ENCODE peak calls at places on chromosomes 1 and 21, in ten cellular contexts. One of them, this sample, is unnamed.

GRCh38 chr1:163747855-163748254 is 426.1 kb downstream of the NUF2 start:
- DNase-seq in tibial artery: no peak
- DNase-seq in psoas muscle: no peak
- DNase-seq in fibroblast of lung: no peak
- DNase-seq in gastrocnemius medialis: no peak
- DNase-seq in aorta: no peak
- DNase-seq in CD8-positive, alpha-beta T cell: no peak
- DNase-seq in PC-3: no peak
- DNase-seq in hepatocyte: no peak
- DNase-seq in esophagus squamous epithelium: no peak
- DNase-seq in this sample: no peak

GRCh38 chr1:53069265-53069662 is 7.3 kb downstream of the PODN start:
- DNase-seq in esophagus squamous epithelium: no peak
- DNase-seq in aorta: no peak
- DNase-seq in PC-3: no peak
- DNase-seq in fibroblast of lung: no peak
- DNase-seq in gastrocnemius medialis: no peak
- DNase-seq in hepatocyte: no peak
- DNase-seq in tibial artery: no peak
- DNase-seq in CD8-positive, alpha-beta T cell: no peak
- DNase-seq in psoas muscle: no peak
- DNase-seq in this sample: no peak

GRCh38 chr1:53348491-53349368 is 20.9 kb upstream of the LRP8 start:
- DNase-seq in PC-3: no peak
- DNase-seq in CD8-positive, alpha-beta T cell: no peak
- DNase-seq in hepatocyte: no peak
- DNase-seq in fibroblast of lung: no peak
- DNase-seq in tibial artery: peak; percentile 46
- DNase-seq in psoas muscle: no peak
- DNase-seq in gastrocnemius medialis: no peak
- DNase-seq in aorta: peak; percentile 17
- DNase-seq in esophagus squamous epithelium: no peak
- DNase-seq in this sample: no peak

GRCh38 chr1:223210786-223211115 is 67.7 kb upstream of the TLR5 start:
- DNase-seq in CD8-positive, alpha-beta T cell: no peak
- DNase-seq in aorta: no peak
- DNase-seq in gastrocnemius medialis: no peak
- DNase-seq in fibroblast of lung: peak; percentile 49
- DNase-seq in hepatocyte: no peak
- DNase-seq in esophagus squamous epithelium: no peak
- DNase-seq in PC-3: no peak
- DNase-seq in psoas muscle: no peak
- DNase-seq in tibial artery: no peak
- DNase-seq in this sample: no peak

GRCh38 chr1:89547563-89548485 is 23.2 kb downstream of the LRRC8B start:
- DNase-seq in esophagus squamous epithelium: no peak
- DNase-seq in aorta: no peak
- DNase-seq in PC-3: peak; percentile 91
- DNase-seq in psoas muscle: peak; percentile 63
- DNase-seq in gastrocnemius medialis: peak; percentile 15
- DNase-seq in fibroblast of lung: peak; percentile 80
- DNase-seq in hepatocyte: no peak
- DNase-seq in tibial artery: peak; percentile 66
- DNase-seq in CD8-positive, alpha-beta T cell: no peak
- DNase-seq in this sample: no peak

GRCh38 chr21:41427556-41427955 is 1.5 kb downstream of the MX1 start:
- DNase-seq in gastrocnemius medialis: no peak
- DNase-seq in hepatocyte: no peak
- DNase-seq in aorta: no peak
- DNase-seq in CD8-positive, alpha-beta T cell: no peak
- DNase-seq in esophagus squamous epithelium: no peak
- DNase-seq in PC-3: no peak
- DNase-seq in tibial artery: peak; percentile 25
- DNase-seq in psoas muscle: no peak
- DNase-seq in fibroblast of lung: no peak
- DNase-seq in this sample: no peak

GRCh38 chr1:41361495-41362356 is 492 bp downstream of the FOXO6 start:
- DNase-seq in CD8-positive, alpha-beta T cell: no peak
- DNase-seq in gastrocnemius medialis: no peak
- DNase-seq in esophagus squamous epithelium: no peak
- DNase-seq in fibroblast of lung: no peak
- DNase-seq in psoas muscle: peak; percentile 69
- DNase-seq in hepatocyte: peak; percentile 69
- DNase-seq in PC-3: no peak
- DNase-seq in aorta: peak; percentile 56
- DNase-seq in tibial artery: peak; percentile 70
- DNase-seq in this sample: peak; percentile 34

GRCh38 chr1:51355382-51355781 is 25.0 kb upstream of the TTC39A start:
- DNase-seq in gastrocnemius medialis: no peak
- DNase-seq in psoas muscle: no peak
- DNase-seq in tibial artery: no peak
- DNase-seq in PC-3: no peak
- DNase-seq in hepatocyte: no peak
- DNase-seq in esophagus squamous epithelium: no peak
- DNase-seq in fibroblast of lung: no peak
- DNase-seq in CD8-positive, alpha-beta T cell: no peak
- DNase-seq in aorta: no peak
- DNase-seq in this sample: no peak

GRCh38 chr1:243575070-243575469 is 275.0 kb downstream of the AKT3 start:
- DNase-seq in psoas muscle: no peak
- DNase-seq in hepatocyte: no peak
- DNase-seq in CD8-positive, alpha-beta T cell: no peak
- DNase-seq in fibroblast of lung: peak; percentile 22
- DNase-seq in aorta: no peak
- DNase-seq in tibial artery: no peak
- DNase-seq in gastrocnemius medialis: no peak
- DNase-seq in esophagus squamous epithelium: no peak
- DNase-seq in PC-3: no peak
- DNase-seq in this sample: no peak

GRCh38 chr1:11825131-11825530 is 19.1 kb downstream of the CLCN6 start:
- DNase-seq in gastrocnemius medialis: no peak
- DNase-seq in PC-3: no peak
- DNase-seq in hepatocyte: no peak
- DNase-seq in CD8-positive, alpha-beta T cell: no peak
- DNase-seq in esophagus squamous epithelium: no peak
- DNase-seq in tibial artery: no peak
- DNase-seq in aorta: no peak
- DNase-seq in psoas muscle: no peak
- DNase-seq in fibroblast of lung: no peak
- DNase-seq in this sample: no peak

GRCh38 chr1:92583821-92584760 is 97.4 kb upstream of the GFI1 start:
- DNase-seq in psoas muscle: no peak
- DNase-seq in tibial artery: no peak
- DNase-seq in esophagus squamous epithelium: no peak
- DNase-seq in PC-3: peak; percentile 72
- DNase-seq in aorta: no peak
- DNase-seq in fibroblast of lung: peak; percentile 88
- DNase-seq in gastrocnemius medialis: no peak
- DNase-seq in hepatocyte: no peak
- DNase-seq in CD8-positive, alpha-beta T cell: no peak
- DNase-seq in this sample: no peak

GRCh38 chr1:228007054-228007800 is 429 bp downstream of the WNT3A start:
- DNase-seq in tibial artery: peak; percentile 53
- DNase-seq in esophagus squamous epithelium: no peak
- DNase-seq in CD8-positive, alpha-beta T cell: no peak
- DNase-seq in hepatocyte: no peak
- DNase-seq in PC-3: no peak
- DNase-seq in psoas muscle: peak; percentile 26
- DNase-seq in aorta: no peak
- DNase-seq in gastrocnemius medialis: no peak
- DNase-seq in fibroblast of lung: no peak
- DNase-seq in this sample: no peak

GRCh38 chr1:199687321-199687720 is 340.2 kb upstream of the NR5A2 start:
- DNase-seq in PC-3: peak; percentile 11
- DNase-seq in CD8-positive, alpha-beta T cell: no peak
- DNase-seq in hepatocyte: no peak
- DNase-seq in gastrocnemius medialis: no peak
- DNase-seq in aorta: no peak
- DNase-seq in esophagus squamous epithelium: no peak
- DNase-seq in tibial artery: no peak
- DNase-seq in psoas muscle: no peak
- DNase-seq in fibroblast of lung: peak; percentile 81
- DNase-seq in this sample: no peak
- H3K4me1 ChIP-seq in PC-3: peaks cover 21% of the 10 kb centered on the region
- H3K4me1 ChIP-seq in CD8-positive, alpha-beta T cell: no peaks in the 10 kb centered on the region
- H3K4me1 ChIP-seq in hepatocyte: no peaks in the 10 kb centered on the region
- H3K4me1 ChIP-seq in gastrocnemius medialis: no peaks in the 10 kb centered on the region
- H3K4me1 ChIP-seq in aorta: no peaks in the 10 kb centered on the region
- H3K4me1 ChIP-seq in esophagus squamous epithelium: no peaks in the 10 kb centered on the region
- H3K4me1 ChIP-seq in tibial artery: no peaks in the 10 kb centered on the region
- H3K4me1 ChIP-seq in psoas muscle: no peaks in the 10 kb centered on the region
- H3K4me1 ChIP-seq in fibroblast of lung: peaks cover 3% of the 10 kb centered on the region
- H3K4me1 ChIP-seq in this sample: peaks cover 15% of the 10 kb centered on the region

GRCh38 chr21:28397040-28397439 is 595.6 kb downstream of the LTN1 start:
- DNase-seq in tibial artery: no peak
- DNase-seq in hepatocyte: no peak
- DNase-seq in gastrocnemius medialis: no peak
- DNase-seq in PC-3: no peak
- DNase-seq in CD8-positive, alpha-beta T cell: no peak
- DNase-seq in aorta: no peak
- DNase-seq in esophagus squamous epithelium: no peak
- DNase-seq in fibroblast of lung: no peak
- DNase-seq in psoas muscle: no peak
- DNase-seq in this sample: no peak
- H3K9me3 ChIP-seq in tibial artery: no peaks in the 10 kb centered on the region
- H3K9me3 ChIP-seq in hepatocyte: no peaks in the 10 kb centered on the region
- H3K9me3 ChIP-seq in gastrocnemius medialis: no peaks in the 10 kb centered on the region
- H3K9me3 ChIP-seq in PC-3: no peaks in the 10 kb centered on the region
- H3K9me3 ChIP-seq in CD8-positive, alpha-beta T cell: no peaks in the 10 kb centered on the region
- H3K9me3 ChIP-seq in aorta: no peaks in the 10 kb centered on the region
- H3K9me3 ChIP-seq in esophagus squamous epithelium: peaks cover 6% of the 10 kb centered on the region
- H3K9me3 ChIP-seq in fibroblast of lung: no peaks in the 10 kb centered on the region
- H3K9me3 ChIP-seq in psoas muscle: no peaks in the 10 kb centered on the region
- H3K9me3 ChIP-seq in this sample: peaks cover 14% of the 10 kb centered on the region

DNA sequence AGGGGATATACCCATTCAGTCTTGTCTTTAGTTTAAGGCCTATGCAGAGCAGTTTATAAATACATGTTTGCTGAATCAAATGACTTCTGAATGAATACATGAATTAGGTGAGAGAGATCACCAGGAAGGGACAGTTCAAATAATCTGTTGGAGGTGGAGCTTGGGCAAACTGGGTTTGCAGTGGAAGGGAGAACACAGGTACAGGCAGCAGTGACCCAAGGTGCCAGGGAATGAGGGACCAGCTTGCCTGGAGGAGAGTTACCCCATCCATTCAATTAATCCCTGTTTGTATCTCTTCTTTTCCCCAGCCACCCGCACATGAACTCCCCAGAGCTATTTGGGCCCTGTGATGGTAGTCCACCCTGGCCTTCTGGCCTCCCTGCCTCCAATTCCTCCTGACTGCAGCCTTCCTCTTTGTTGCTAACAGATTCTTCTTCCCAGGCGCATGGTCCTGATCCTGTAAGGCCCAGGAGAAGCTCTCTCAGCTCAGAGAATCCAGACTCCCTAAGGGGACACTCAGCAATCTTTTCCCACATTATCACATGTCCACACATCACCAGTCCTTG is 1.8 kb downstream of the CD58 start:
- DNase-seq in gastrocnemius medialis: no peak
- DNase-seq in tibial artery: no peak
- DNase-seq in psoas muscle: no peak
- DNase-seq in esophagus squamous epithelium: no peak
- DNase-seq in CD8-positive, alpha-beta T cell: no peak
- DNase-seq in hepatocyte: no peak
- DNase-seq in PC-3: no peak
- DNase-seq in aorta: no peak
- DNase-seq in fibroblast of lung: no peak
- DNase-seq in this sample: no peak
- H3K27me3 ChIP-seq in gastrocnemius medialis: no peaks in the 10 kb centered on the region
- H3K27me3 ChIP-seq in tibial artery: no peaks in the 10 kb centered on the region
- H3K27me3 ChIP-seq in psoas muscle: no peaks in the 10 kb centered on the region
- H3K27me3 ChIP-seq in esophagus squamous epithelium: no peaks in the 10 kb centered on the region
- H3K27me3 ChIP-seq in CD8-positive, alpha-beta T cell: no peaks in the 10 kb centered on the region
- H3K27me3 ChIP-seq in hepatocyte: no peaks in the 10 kb centered on the region
- H3K27me3 ChIP-seq in PC-3: no peaks in the 10 kb centered on the region
- H3K27me3 ChIP-seq in aorta: no peaks in the 10 kb centered on the region
- H3K27me3 ChIP-seq in fibroblast of lung: peaks cover 4% of the 10 kb centered on the region
- H3K27me3 ChIP-seq in this sample: no peaks in the 10 kb centered on the region

GRCh38 chr21:42523941-42524340 is 10.3 kb downstream of the SLC37A1 start:
- DNase-seq in hepatocyte: peak; percentile 48
- DNase-seq in tibial artery: peak; percentile 42
- DNase-seq in psoas muscle: no peak
- DNase-seq in gastrocnemius medialis: no peak
- DNase-seq in CD8-positive, alpha-beta T cell: no peak
- DNase-seq in aorta: no peak
- DNase-seq in PC-3: peak; percentile 8
- DNase-seq in fibroblast of lung: no peak
- DNase-seq in esophagus squamous epithelium: no peak
- DNase-seq in this sample: no peak
- H3K4me1 ChIP-seq in hepatocyte: peaks cover 40% of the 10 kb centered on the region
- H3K4me1 ChIP-seq in tibial artery: peaks cover 22% of the 10 kb centered on the region
- H3K4me1 ChIP-seq in psoas muscle: peaks cover 43% of the 10 kb centered on the region
- H3K4me1 ChIP-seq in gastrocnemius medialis: peaks cover 46% of the 10 kb centered on the region
- H3K4me1 ChIP-seq in CD8-positive, alpha-beta T cell: peaks cover 48% of the 10 kb centered on the region
- H3K4me1 ChIP-seq in aorta: no peaks in the 10 kb centered on the region
- H3K4me1 ChIP-seq in PC-3: peaks cover 23% of the 10 kb centered on the region
- H3K4me1 ChIP-seq in fibroblast of lung: peaks cover 7% of the 10 kb centered on the region
- H3K4me1 ChIP-seq in esophagus squamous epithelium: no peaks in the 10 kb centered on the region
- H3K4me1 ChIP-seq in this sample: no peaks in the 10 kb centered on the region

DNA sequence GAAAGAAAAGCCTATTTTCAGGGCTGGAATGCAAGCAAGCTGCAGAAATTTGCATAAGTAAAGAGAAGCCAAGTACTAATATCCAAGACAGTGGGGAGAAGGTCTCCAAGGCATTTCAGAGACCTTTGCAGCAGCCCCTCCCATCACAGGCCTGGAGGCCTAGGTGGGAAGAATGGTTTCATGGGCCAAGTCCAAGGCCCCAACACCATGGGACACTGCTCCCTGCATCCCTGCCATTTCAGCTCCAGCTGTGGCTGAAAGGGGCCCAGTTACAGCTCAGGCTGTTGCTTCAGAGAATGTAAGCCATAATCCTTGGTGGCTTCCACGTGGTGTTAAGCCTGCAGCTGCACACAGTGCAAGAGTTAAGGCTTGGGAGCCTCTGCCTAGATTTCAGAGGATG is 16.9 kb upstream of the COL6A1 start:
- DNase-seq in tibial artery: no peak
- DNase-seq in aorta: no peak
- DNase-seq in esophagus squamous epithelium: no peak
- DNase-seq in hepatocyte: no peak
- DNase-seq in gastrocnemius medialis: no peak
- DNase-seq in fibroblast of lung: no peak
- DNase-seq in CD8-positive, alpha-beta T cell: no peak
- DNase-seq in PC-3: no peak
- DNase-seq in psoas muscle: no peak
- DNase-seq in this sample: no peak
- H3K9me3 ChIP-seq in tibial artery: no peaks in the 10 kb centered on the region
- H3K9me3 ChIP-seq in aorta: no peaks in the 10 kb centered on the region
- H3K9me3 ChIP-seq in esophagus squamous epithelium: peaks cover 9% of the 10 kb centered on the region
- H3K9me3 ChIP-seq in hepatocyte: no peaks in the 10 kb centered on the region
- H3K9me3 ChIP-seq in gastrocnemius medialis: no peaks in the 10 kb centered on the region
- H3K9me3 ChIP-seq in fibroblast of lung: no peaks in the 10 kb centered on the region
- H3K9me3 ChIP-seq in CD8-positive, alpha-beta T cell: peaks cover 5% of the 10 kb centered on the region
- H3K9me3 ChIP-seq in PC-3: no peaks in the 10 kb centered on the region
- H3K9me3 ChIP-seq in psoas muscle: no peaks in the 10 kb centered on the region
- H3K9me3 ChIP-seq in this sample: peaks cover 15% of the 10 kb centered on the region

GRCh38 chr1:110580244-110580643 is 25.9 kb downstream of the KCNA2 start:
- DNase-seq in PC-3: no peak
- DNase-seq in gastrocnemius medialis: no peak
- DNase-seq in hepatocyte: no peak
- DNase-seq in esophagus squamous epithelium: no peak
- DNase-seq in fibroblast of lung: no peak
- DNase-seq in CD8-positive, alpha-beta T cell: no peak
- DNase-seq in aorta: peak; percentile 52
- DNase-seq in psoas muscle: no peak
- DNase-seq in tibial artery: peak; percentile 86
- DNase-seq in this sample: no peak
- H3K27me3 ChIP-seq in PC-3: peaks cover 38% of the 10 kb centered on the region
- H3K27me3 ChIP-seq in gastrocnemius medialis: no peaks in the 10 kb centered on the region
- H3K27me3 ChIP-seq in hepatocyte: no peaks in the 10 kb centered on the region
- H3K27me3 ChIP-seq in esophagus squamous epithelium: peaks cover 8% of the 10 kb centered on the region
- H3K27me3 ChIP-seq in fibroblast of lung: peaks cover 6% of the 10 kb centered on the region
- H3K27me3 ChIP-seq in CD8-positive, alpha-beta T cell: peaks cover 6% of the 10 kb centered on the region
- H3K27me3 ChIP-seq in aorta: no peaks in the 10 kb centered on the region
- H3K27me3 ChIP-seq in psoas muscle: no peaks in the 10 kb centered on the region
- H3K27me3 ChIP-seq in tibial artery: no peaks in the 10 kb centered on the region
- H3K27me3 ChIP-seq in this sample: no peaks in the 10 kb centered on the region